ENCODE peak calls at places on chromosomes 2 and 18, in six cellular contexts. J is uterus; Y is IMR-90; U is upper lobe of right lung; C is cardiac muscle cell; A is CD8-positive, alpha-beta memory T cell. M is an unnamed sample.

GRCh38 chr18:3329871-3330270 is 67.9 kb downstream of the MYL12B start:
- DNase-seq in J (no peak), Y (no peak), U (no peak), C (no peak), A (no peak), M (no peak)

GRCh38 chr2:59816075-59816474 is 737.4 kb downstream of the BCL11A start:
- DNase-seq in J (no peak), Y (no peak), U (no peak), C (no peak), A (no peak), M (no peak)

GRCh38 chr2:129297430-129297829 is 682.0 kb upstream of the RAB6C start:
- DNase-seq in J (no peak), Y (no peak), U (no peak), C (no peak), A (no peak), M (no peak)

GRCh38 chr2:71555798-71556454 is 102.6 kb downstream of the DYSF start:
- DNase-seq in J (no peak), Y (no peak), U (no peak), C (no peak), A (no peak), M (no peak)

GRCh38 chr2:10712186-10712809 is 9.1 kb upstream of the ATP6V1C2 start:
- DNase-seq in J (no peak), Y (no peak), U (no peak), C (no peak), A (no peak), M (no peak)

GRCh38 chr2:49189512-49190225 is 35.4 kb upstream of the FSHR start:
- DNase-seq in J (no peak), Y (no peak), U (no peak), C (no peak), A (no peak), M (no peak)

GRCh38 chr2:158502984-158503383 is 46.2 kb downstream of the PKP4 start:
- DNase-seq in J (no peak), Y (peak; percentile 83), U (no peak), C (no peak), A (no peak), M (no peak)

GRCh38 chr2:157185828-157186227 is 71.7 kb upstream of the GALNT5 start:
- DNase-seq in J (no peak), Y (peak; percentile 74), U (no peak), C (no peak), A (no peak), M (no peak)

GRCh38 chr2:73852020-73852419 is 23.3 kb downstream of the STAMBP start:
- DNase-seq in J (no peak), Y (peak; percentile 90), U (no peak), C (no peak), A (no peak), M (no peak)

GRCh38 chr2:205679410-205680009 is 2.8 kb upstream of the NRP2 start:
- DNase-seq in J (no peak), Y (no peak), U (no peak), C (no peak), A (no peak), M (no peak)

GRCh38 chr18:49835405-49835804 is 22.1 kb upstream of the ACAA2 start:
- DNase-seq in J (no peak), Y (no peak), U (no peak), C (no peak), A (no peak), M (no peak)

GRCh38 chr18:24426398-24427294 is at the start of gene IMPACT:
- DNase-seq in J (peak; percentile 71), Y (peak; percentile 72), U (peak; percentile 95), C (peak; percentile 91), A (peak; percentile 72), M (peak; percentile 67)

GRCh38 chr18:51668632-51669031 is 471.2 kb upstream of the MEX3C start:
- DNase-seq in J (no peak), Y (no peak), U (no peak), C (no peak), A (no peak), M (no peak)

GRCh38 chr2:54593249-54593648 is 130.2 kb upstream of the EML6 start:
- DNase-seq in J (no peak), Y (no peak), U (no peak), C (no peak), A (no peak), M (no peak)

GRCh38 chr2:130882111-130882510 is 45.4 kb downstream of the ARHGEF4 start:
- DNase-seq in J (no peak), Y (no peak), U (no peak), C (no peak), A (no peak), M (no peak)

GRCh38 chr18:32048507-32049091 is 30.0 kb downstream of the RNF125 start:
- DNase-seq in J (peak; percentile 55), Y (peak; percentile 3), U (no peak), C (no peak), A (no peak), M (no peak)

GRCh38 chr2:71673402-71673795 is 220.0 kb downstream of the DYSF start:
- DNase-seq in J (no peak), Y (no peak), U (no peak), C (no peak), A (no peak), M (no peak)

GRCh38 chr2:186995092-186995491 is 146.1 kb upstream of the ZSWIM2 start:
- DNase-seq in J (no peak), Y (peak; percentile 39), U (no peak), C (no peak), A (no peak), M (no peak)

GRCh38 chr2:1632006-1632348 is 112.3 kb downstream of the PXDN start:
- DNase-seq in J (no peak), Y (peak; percentile 87), U (no peak), C (no peak), A (no peak), M (no peak)

GRCh38 chr2:138147796-138148195 is 183.5 kb downstream of the HNMT start:
- DNase-seq in J (no peak), Y (no peak), U (no peak), C (peak; percentile 13), A (no peak), M (no peak)

GRCh38 chr2:220736778-220737177 is 835.3 kb downstream of the EPHA4 start:
- DNase-seq in J (no peak), Y (peak; percentile 3), U (no peak), C (no peak), A (no peak), M (no peak)
- H3K9me3 ChIP-seq in J (no peaks in the 10 kb centered on the region), Y (no peaks in the 10 kb centered on the region), U (no peaks in the 10 kb centered on the region), C (no peaks in the 10 kb centered on the region), A (no peaks in the 10 kb centered on the region), M (no peaks in the 10 kb centered on the region)

DNA sequence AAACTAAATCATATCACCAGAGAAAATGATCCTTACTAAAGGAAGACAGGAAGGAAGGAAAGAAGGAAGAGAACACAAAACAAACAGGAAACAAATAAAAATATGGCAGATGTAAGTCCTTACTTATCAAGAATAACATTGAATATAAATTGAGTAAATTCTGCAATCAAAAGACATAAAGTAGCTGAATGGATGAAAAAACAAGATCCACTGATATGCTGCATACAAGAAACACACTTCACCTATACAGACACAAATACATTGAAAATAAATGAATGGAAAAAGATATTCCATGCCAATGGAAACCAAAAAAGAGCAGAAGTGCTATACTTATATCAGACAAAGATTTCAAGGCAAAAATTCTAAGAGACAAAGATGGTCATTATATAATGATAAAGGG is 18.0 kb upstream of the SRD5A2 start:
- DNase-seq in J (no peak), Y (no peak), U (no peak), C (no peak), A (no peak), M (no peak)
- H3K9me3 ChIP-seq in J (no peaks in the 10 kb centered on the region), Y (no peaks in the 10 kb centered on the region), U (no peaks in the 10 kb centered on the region), C (no peaks in the 10 kb centered on the region), A (no peaks in the 10 kb centered on the region), M (no peaks in the 10 kb centered on the region)

DNA sequence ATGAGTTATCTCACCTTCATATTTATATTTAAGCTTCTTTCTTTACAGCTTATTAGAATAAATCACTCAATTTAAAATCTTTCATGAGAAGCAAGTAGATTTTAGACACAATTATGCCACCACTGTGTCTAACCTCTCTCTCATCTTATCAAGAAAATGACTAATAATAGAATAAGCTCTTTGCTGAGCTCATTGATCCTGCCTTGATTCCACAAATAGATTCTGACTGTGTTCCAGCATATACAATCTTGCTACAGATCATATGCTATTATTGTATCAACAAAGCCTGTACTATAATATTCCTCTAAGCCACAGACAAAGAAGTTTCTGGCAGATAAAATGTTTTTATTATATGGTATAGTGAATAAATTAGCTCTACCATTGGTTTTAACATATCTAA is 168.7 kb upstream of the GULP1 start:
- DNase-seq in J (no peak), Y (peak; percentile 39), U (no peak), C (no peak), A (no peak), M (no peak)
- H3K9me3 ChIP-seq in J (no peaks in the 10 kb centered on the region), Y (no peaks in the 10 kb centered on the region), U (no peaks in the 10 kb centered on the region), C (no peaks in the 10 kb centered on the region), A (no peaks in the 10 kb centered on the region), M (no peaks in the 10 kb centered on the region)

GRCh38 chr18:59272971-59273935 is at the start of gene RAX:
- DNase-seq in J (no peak), Y (no peak), U (no peak), C (peak; percentile 71), A (no peak), M (no peak)

GRCh38 chr18:59270689-59271257 is 2.5 kb downstream of the RAX start:
- DNase-seq in J (no peak), Y (no peak), U (no peak), C (no peak), A (no peak), M (no peak)

GRCh38 chr18:59269563-59270214 is 3.6 kb downstream of the RAX start:
- DNase-seq in J (no peak), Y (no peak), U (no peak), C (no peak), A (no peak), M (no peak)

GRCh38 chr18:59272221-59272888 is 899 bp downstream of the RAX start:
- DNase-seq in J (no peak), Y (no peak), U (no peak), C (no peak), A (no peak), M (no peak)

DNA sequence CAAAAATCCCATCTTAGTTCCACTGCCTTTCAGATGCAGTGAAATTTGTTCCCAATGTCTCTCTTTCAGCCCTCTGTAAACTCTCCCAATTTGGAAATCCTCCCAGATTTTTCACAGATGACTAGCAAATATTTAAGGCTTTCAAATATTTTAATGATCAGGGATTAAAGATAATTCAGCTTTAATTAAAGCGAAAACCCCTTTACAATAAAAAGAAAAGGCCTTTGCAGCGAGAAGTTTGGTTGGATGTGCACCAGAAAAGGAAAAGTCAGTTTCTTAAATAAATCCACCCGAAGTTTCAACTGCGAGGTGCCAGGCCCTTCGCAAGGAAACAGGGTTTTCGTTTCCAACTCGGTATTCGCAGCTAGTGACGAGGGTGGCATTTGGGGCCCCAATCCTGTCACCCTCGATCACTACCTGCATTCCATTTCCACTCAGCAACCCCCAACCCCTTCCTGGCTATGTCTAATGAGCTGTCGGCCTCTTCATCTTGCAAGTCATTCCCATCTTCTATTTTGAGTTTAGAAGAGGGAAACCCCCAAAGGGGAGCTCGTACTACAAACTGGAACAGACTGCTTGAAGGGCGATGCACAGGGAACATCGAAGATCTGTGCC is 1.5 kb downstream of the RAX start:
- DNase-seq in J (no peak), Y (no peak), U (no peak), C (no peak), A (no peak), M (no peak)
- H3K9me3 ChIP-seq in J (no peaks in the 10 kb centered on the region), Y (peaks cover 17% of the 10 kb centered on the region), U (no peaks in the 10 kb centered on the region), C (no peaks in the 10 kb centered on the region), A (no peaks in the 10 kb centered on the region), M (no peaks in the 10 kb centered on the region)